ENCODE peak calls at places on chromosome 7, in seven cellular contexts. F, Y, L, G, Z, J and K are unnamed samples.

GRCh38 chr7:11707606-11708193 is 124.3 kb downstream of the THSD7A start:
- DNase-seq in F (no peak), L (no peak), J (no peak), G (no peak), Z (no peak), Y (no peak), K (peak; percentile 19)

GRCh38 chr7:155257482-155258232 is 40.0 kb upstream of the INSIG1 start:
- DNase-seq in Z (no peak), J (peak; percentile 66), G (no peak), F (no peak), L (no peak), Y (peak; percentile 83), K (peak; percentile 78)

GRCh38 chr7:7742223-7742622 is 23.8 kb upstream of the RPA3 start:
- DNase-seq in Z (no peak), F (no peak), J (no peak), L (no peak), G (no peak), Y (no peak), K (no peak)

GRCh38 chr7:99313204-99313573 is 12.5 kb upstream of the ARPC1A start:
- DNase-seq in J (no peak), G (no peak), Z (no peak), L (no peak), F (no peak), Y (no peak), K (no peak)

GRCh38 chr7:50156163-50156562 is 63.1 kb upstream of the ZPBP start:
- DNase-seq in F (no peak), Z (no peak), G (no peak), L (peak; percentile 29), Y (no peak), J (no peak), K (no peak)

GRCh38 chr7:121485457-121486243 is 89.5 kb upstream of the FAM3C start:
- DNase-seq in L (no peak), F (no peak), J (peak; percentile 25), Y (peak; percentile 19), Z (no peak), G (no peak), K (peak; percentile 14)

GRCh38 chr7:44145419-44145968 is 4.4 kb upstream of the MYL7 start:
- DNase-seq in Z (no peak), J (no peak), F (no peak), G (peak; percentile 31), Y (no peak), L (no peak), K (peak; percentile 11)

GRCh38 chr7:123522061-123522460 is 12.3 kb downstream of the IQUB start:
- DNase-seq in J (no peak), Y (no peak), Z (no peak), F (no peak), L (no peak), G (no peak), K (no peak)

GRCh38 chr7:10022480-10022879 is 951.2 kb upstream of the PHF14 start:
- DNase-seq in Y (no peak), F (no peak), J (no peak), L (no peak), G (no peak), Z (no peak), K (no peak)

GRCh38 chr7:141550694-141551079 is 523 bp upstream of the AGK start:
- DNase-seq in Y (no peak), Z (no peak), F (no peak), L (no peak), G (no peak), J (peak; percentile 19), K (no peak)

GRCh38 chr7:134902058-134902457 is 84.2 kb upstream of the AGBL3 start:
- DNase-seq in F (no peak), Z (no peak), G (no peak), Y (no peak), L (no peak), J (no peak), K (no peak)

GRCh38 chr7:159007308-159008054 is 137.2 kb downstream of the VIPR2 start:
- DNase-seq in Y (no peak), J (no peak), G (no peak), F (no peak), L (no peak), Z (no peak), K (no peak)

GRCh38 chr7:128194533-128195282 is 46.4 kb upstream of the LEP start:
- DNase-seq in Y (no peak), L (peak; percentile 12), G (no peak), J (no peak), Z (no peak), F (no peak), K (no peak)

GRCh38 chr7:74312418-74313021 is 23.3 kb downstream of the CLIP2 start:
- DNase-seq in Y (no peak), G (no peak), L (no peak), Z (no peak), J (no peak), F (peak; percentile 60), K (no peak)

GRCh38 chr7:82209200-82209599 is 234.4 kb downstream of the CACNA2D1 start:
- DNase-seq in Z (no peak), F (no peak), G (no peak), J (no peak), Y (no peak), L (no peak), K (no peak)

GRCh38 chr7:150325901-150326300 is 2.6 kb upstream of the ACTR3C start:
- DNase-seq in J (no peak), Z (no peak), G (no peak), Y (no peak), L (no peak), F (no peak), K (no peak)

GRCh38 chr7:7696458-7697119 is 21.8 kb downstream of the RPA3 start:
- DNase-seq in Z (peak; percentile 43), G (no peak), Y (no peak), F (peak; percentile 65), L (no peak), J (no peak), K (peak; percentile 72)

GRCh38 chr7:88759216-88759955 is at the start of gene ZNF804B:
- DNase-seq in Y (peak; percentile 10), L (no peak), F (no peak), J (peak; percentile 15), Z (no peak), G (peak; percentile 59), K (no peak)

GRCh38 chr7:130096243-130096827 is 26.0 kb downstream of the KLHDC10 start:
- DNase-seq in L (no peak), Y (no peak), J (no peak), G (no peak), Z (no peak), F (no peak), K (peak; percentile 15)

GRCh38 chr7:113291058-113291457 is 172.7 kb upstream of the SMIM30 start:
- DNase-seq in Y (no peak), L (no peak), Z (no peak), F (no peak), G (no peak), J (no peak), K (no peak)

GRCh38 chr7:4009720-4010119 is 672.4 kb upstream of the FOXK1 start:
- DNase-seq in Z (no peak), Y (no peak), G (no peak), J (no peak), F (no peak), L (no peak), K (no peak)

GRCh38 chr7:36306722-36307121 is 82.9 kb upstream of the ANLN start:
- DNase-seq in Z (no peak), J (no peak), G (no peak), F (no peak), Y (no peak), L (no peak), K (no peak)

GRCh38 chr7:22607180-22607579 is 107.2 kb upstream of the STEAP1B start:
- DNase-seq in L (no peak), Z (no peak), Y (no peak), F (no peak), G (no peak), J (no peak), K (peak; percentile 44)

GRCh38 chr7:65750511-65751344 is 122.1 kb upstream of the VKORC1L1 start:
- DNase-seq in Z (peak; percentile 78), F (peak; percentile 60), G (peak; percentile 86), Y (peak; percentile 91), L (peak; percentile 92), J (peak; percentile 91), K (peak; percentile 90)

GRCh38 chr7:42877852-42878251 is 34.0 kb downstream of the C7orf25 start:
- DNase-seq in Z (no peak), J (no peak), F (no peak), G (no peak), L (no peak), Y (no peak), K (no peak)

GRCh38 chr7:107659666-107660065 is 962 bp upstream of the SLC26A4 start:
- DNase-seq in J (no peak), Y (no peak), Z (no peak), G (no peak), F (peak; percentile 52), L (no peak), K (peak; percentile 74)

GRCh38 chr7:95457947-95458346 is 23.1 kb upstream of the PON2 start:
- DNase-seq in G (no peak), L (no peak), F (no peak), Z (no peak), Y (no peak), J (no peak), K (no peak)

DNA sequence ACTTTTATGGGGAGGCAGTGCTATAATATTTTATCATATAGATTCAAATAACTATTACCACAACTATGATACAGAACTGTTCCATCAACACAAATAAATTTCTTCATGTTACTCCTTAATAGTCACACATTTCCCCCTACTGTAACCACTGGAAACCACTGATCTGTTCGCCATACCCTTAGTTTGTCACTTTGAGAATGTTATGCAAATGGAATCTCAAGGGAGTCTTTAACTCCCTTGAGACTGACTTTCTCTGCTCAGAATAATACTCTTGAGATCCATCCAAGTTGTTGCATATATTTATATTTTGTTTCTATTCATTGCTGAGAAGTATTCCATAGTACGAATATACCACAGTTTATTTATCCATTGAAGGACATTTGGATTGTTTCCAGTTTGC is 19.6 kb upstream of the PON2 start:
- DNase-seq in Z (no peak), L (no peak), J (no peak), F (no peak), G (no peak), Y (no peak), K (no peak)
- H3K4me3 ChIP-seq in Z (no peak overlapping the region), L (no peak overlapping the region), J (no peak overlapping the region), F (no peak overlapping the region), G (no peak overlapping the region), Y (no peak overlapping the region), K (no peak overlapping the region)

GRCh38 chr7:6536262-6536770 is 14.9 kb downstream of the GRID2IP start:
- DNase-seq in L (no peak), G (no peak), Y (no peak), J (no peak), Z (no peak), F (no peak), K (no peak)
- H3K4me3 ChIP-seq in L (no peak overlapping the region), G (peak overlapping the region; percentile 40), Y (peak overlapping the region; percentile 28), J (peak overlapping the region; percentile 49), Z (peak overlapping the region; percentile 43), F (no peak overlapping the region), K (no peak overlapping the region)

GRCh38 chr7:116355423-116355765 is 144.1 kb upstream of the CAV2 start:
- DNase-seq in Z (no peak), J (no peak), L (no peak), G (no peak), F (no peak), Y (no peak), K (no peak)
- H3K4me3 ChIP-seq in Z (no peak overlapping the region), J (peak overlapping the region; percentile 51), L (no peak overlapping the region), G (no peak overlapping the region), F (peak overlapping the region; percentile 41), Y (peak overlapping the region; percentile 27), K (no peak overlapping the region)

DNA sequence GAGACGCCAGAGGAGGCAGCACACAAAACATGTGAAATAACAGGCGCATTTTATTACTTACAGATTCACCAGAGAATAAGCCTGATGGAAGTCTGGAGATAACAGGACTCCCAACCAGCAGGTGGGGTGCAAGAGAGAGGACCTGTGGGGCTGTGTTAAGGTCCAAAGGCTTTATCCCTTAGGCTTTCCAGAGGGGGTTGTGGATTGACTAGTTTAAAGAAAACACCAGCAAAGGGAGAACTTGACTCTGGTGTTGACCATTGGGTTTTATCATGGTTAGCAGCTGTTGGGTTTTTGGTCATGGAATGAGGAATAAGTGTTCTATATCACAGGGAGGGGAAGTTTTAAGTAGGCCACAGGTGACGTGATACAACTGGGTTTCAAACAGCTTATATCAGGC is 1.6 kb upstream of the CRPPA start:
- DNase-seq in Z (no peak), G (no peak), J (no peak), Y (no peak), F (no peak), L (no peak), K (no peak)
- H3K4me3 ChIP-seq in Z (no peak overlapping the region), G (no peak overlapping the region), J (no peak overlapping the region), Y (no peak overlapping the region), F (no peak overlapping the region), L (no peak overlapping the region), K (no peak overlapping the region)